ENCODE peak calls at places on chromosomes 3 and 15, in five cellular contexts. K, F, D, A and U are unnamed samples.
A peak's percentile ranks its signal among the peaks of the same experiment; 100 is the strongest.

GRCh38 chr15:67125589-67126502 is 60.4 kb downstream of the SMAD3 start:
- DNase-seq in K (no peak), F (peak; percentile 98), D (no peak), A (no peak), U (peak; percentile 100)

GRCh38 chr3:197426161-197426566 is 127.8 kb upstream of the DLG1 start:
- DNase-seq in K (no peak), F (peak; percentile 36), D (no peak), A (no peak), U (peak; percentile 22)

GRCh38 chr15:69012761-69013364 is 1.6 kb upstream of the NOX5 start:
- DNase-seq in K (no peak), F (no peak), D (no peak), A (no peak), U (no peak)

GRCh38 chr3:128727996-128728395 is 2.0 kb downstream of the RAB7A start:
- DNase-seq in K (no peak), F (no peak), D (no peak), A (no peak), U (peak; percentile 56)

GRCh38 chr15:32802296-32802936 is 84.6 kb downstream of the GREM1 start:
- DNase-seq in K (no peak), F (peak; percentile 91), D (no peak), A (no peak), U (peak; percentile 92)

GRCh38 chr3:100899440-100900091 is 93.7 kb downstream of the ABI3BP start:
- DNase-seq in K (no peak), F (peak; percentile 43), D (no peak), A (no peak), U (peak; percentile 31)

GRCh38 chr3:99313481-99313880 is 324.9 kb upstream of the COL8A1 start:
- DNase-seq in K (no peak), F (peak; percentile 76), D (no peak), A (no peak), U (peak; percentile 54)

GRCh38 chr15:49742381-49742780 is 121.5 kb downstream of the DTWD1 start:
- DNase-seq in K (no peak), F (no peak), D (no peak), A (no peak), U (no peak)

GRCh38 chr15:68316061-68316804 is 38.7 kb downstream of the FEM1B start:
- DNase-seq in K (peak; percentile 66), F (peak; percentile 28), D (peak; percentile 24), A (peak; percentile 61), U (no peak)

GRCh38 chr3:52866427-52866826 is 30.9 kb downstream of the STIMATE start:
- DNase-seq in K (no peak), F (no peak), D (no peak), A (no peak), U (no peak)

GRCh38 chr3:123021986-123022510 is 5.5 kb downstream of the SEMA5B start:
- DNase-seq in K (no peak), F (no peak), D (no peak), A (no peak), U (no peak)

GRCh38 chr15:57090460-57090859 is 172.0 kb downstream of the TCF12 start:
- DNase-seq in K (no peak), F (no peak), D (no peak), A (no peak), U (peak; percentile 20)

GRCh38 chr3:12040902-12041301 is 36.7 kb downstream of the SYN2 start:
- DNase-seq in K (no peak), F (no peak), D (no peak), A (no peak), U (no peak)

GRCh38 chr3:26368312-26368711 is 254.3 kb upstream of the LRRC3B start:
- DNase-seq in K (peak; percentile 84), F (no peak), D (no peak), A (no peak), U (no peak)

GRCh38 chr3:37905987-37906674 is 44.5 kb downstream of the CTDSPL start:
- DNase-seq in K (no peak), F (peak; percentile 59), D (peak; percentile 49), A (no peak), U (peak; percentile 74)

GRCh38 chr3:40920041-40920440 is 279.3 kb upstream of the CTNNB1 start:
- DNase-seq in K (peak; percentile 76), F (peak; percentile 9), D (no peak), A (no peak), U (peak; percentile 58)

GRCh38 chr3:51773529-51773928 is 5.5 kb downstream of the IQCF6 start:
- DNase-seq in K (peak; percentile 39), F (no peak), D (no peak), A (no peak), U (no peak)

GRCh38 chr3:158991146-158991705 is 189.4 kb downstream of the MFSD1 start:
- DNase-seq in K (peak; percentile 70), F (no peak), D (no peak), A (peak; percentile 65), U (no peak)

GRCh38 chr3:5238545-5238944 is 51.0 kb downstream of the EDEM1 start:
- DNase-seq in K (no peak), F (no peak), D (no peak), A (no peak), U (no peak)

GRCh38 chr3:61438253-61439115 is 122.9 kb upstream of the PTPRG start:
- DNase-seq in K (peak; percentile 14), F (no peak), D (no peak), A (no peak), U (no peak)

GRCh38 chr15:40093224-40093842 is 15.3 kb downstream of the BMF start:
- DNase-seq in K (peak; percentile 70), F (no peak), D (peak; percentile 61), A (peak; percentile 58), U (peak; percentile 31)

GRCh38 chr15:56205061-56205876 is 38.4 kb downstream of the RFX7 start:
- DNase-seq in K (no peak), F (peak; percentile 39), D (no peak), A (no peak), U (peak; percentile 36)

GRCh38 chr3:195221876-195222617 is 48.9 kb downstream of the XXYLT1 start:
- DNase-seq in K (no peak), F (no peak), D (no peak), A (peak; percentile 59), U (no peak)

GRCh38 chr3:173932624-173933023 is 535.1 kb downstream of the NLGN1 start:
- DNase-seq in K (peak; percentile 60), F (peak; percentile 28), D (no peak), A (no peak), U (peak; percentile 67)

DNA sequence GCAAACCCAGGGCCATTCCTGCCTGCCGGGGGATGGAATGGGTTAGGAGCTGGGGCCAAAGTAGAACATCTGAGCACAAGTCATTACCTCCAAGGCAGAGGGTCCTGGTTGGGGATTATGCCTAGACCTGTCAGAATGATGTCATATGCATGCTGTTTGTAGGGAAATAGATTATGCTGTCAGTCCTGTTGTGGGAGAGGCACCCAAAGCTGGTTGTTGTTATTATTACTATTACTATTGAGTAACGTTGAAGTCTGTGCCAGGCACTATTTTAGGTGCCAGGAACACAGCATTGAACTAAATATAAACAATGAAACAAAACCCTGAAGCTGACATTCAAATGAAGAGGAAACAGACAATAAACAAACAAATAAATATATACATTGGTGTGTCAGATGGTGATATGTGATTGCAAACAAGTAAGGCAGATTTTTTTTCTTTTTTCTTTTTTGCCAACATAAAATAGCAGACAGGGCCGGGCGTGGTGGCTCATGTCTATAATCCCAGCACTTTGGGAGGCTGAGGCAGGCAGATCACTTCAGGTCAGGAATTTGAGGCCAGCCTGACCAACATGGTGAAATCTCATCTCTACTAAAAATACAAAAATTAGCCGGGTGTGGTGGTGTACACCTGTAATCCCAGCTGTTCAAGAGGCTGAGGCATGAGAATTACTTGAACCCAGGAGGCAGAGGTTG is 2.0 kb downstream of the P4HTM start:
- DNase-seq in K (no peak), F (no peak), D (no peak), A (no peak), U (no peak)
- H3K4me3 ChIP-seq in K (no peak overlapping the region), F (peak overlapping the region; percentile 69), D (peak overlapping the region; percentile 84), A (peak overlapping the region; percentile 89), U (peak overlapping the region; percentile 69)

GRCh38 chr3:69353088-69353478 is 32.8 kb downstream of the FRMD4B start:
- DNase-seq in K (no peak), F (no peak), D (no peak), A (no peak), U (no peak)

GRCh38 chr3:69353492-69353891 is 32.4 kb downstream of the FRMD4B start:
- DNase-seq in K (no peak), F (peak; percentile 59), D (no peak), A (peak; percentile 77), U (no peak)

GRCh38 chr3:69354948-69355347 is 30.9 kb downstream of the FRMD4B start:
- DNase-seq in K (no peak), F (no peak), D (no peak), A (no peak), U (peak; percentile 37)

GRCh38 chr3:69357196-69357595 is 28.7 kb downstream of the FRMD4B start:
- DNase-seq in K (no peak), F (no peak), D (no peak), A (no peak), U (peak; percentile 5)

DNA sequence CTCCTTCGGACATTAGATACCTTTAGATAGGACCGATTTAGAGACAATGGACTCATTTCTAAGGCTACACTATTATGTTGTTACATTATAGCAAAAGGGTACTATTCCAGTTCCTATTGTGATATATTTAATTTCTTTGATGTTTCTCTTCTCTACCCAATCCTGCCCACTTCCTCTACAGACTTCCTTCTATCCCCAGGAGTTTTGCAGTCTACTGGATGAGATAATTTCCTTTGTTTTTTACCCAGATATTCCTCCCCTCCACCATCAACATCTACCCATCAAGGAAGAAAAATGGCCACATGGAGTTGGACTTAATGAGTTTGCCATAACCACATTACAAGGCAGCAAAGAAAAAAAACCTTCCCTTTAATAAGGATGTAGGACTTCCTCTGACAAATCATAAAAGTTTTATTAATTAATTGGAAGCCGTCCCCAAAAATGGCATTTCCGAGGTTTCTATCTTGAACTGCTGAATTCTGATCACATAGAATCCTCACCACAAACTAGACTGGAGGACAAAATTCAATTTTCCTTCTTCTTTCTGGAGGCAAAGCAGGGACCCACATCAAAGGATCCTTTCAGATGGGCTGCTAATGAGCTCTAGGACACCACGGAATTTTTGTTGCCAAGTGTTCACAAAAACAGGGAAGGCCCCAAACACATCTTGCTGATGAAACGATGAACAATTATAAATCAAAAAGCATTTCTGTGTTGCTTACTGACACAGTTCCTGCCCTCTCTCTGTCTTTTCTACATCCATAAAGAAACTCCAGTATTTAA is 33.4 kb downstream of the FRMD4B start:
- DNase-seq in K (no peak), F (no peak), D (no peak), A (no peak), U (no peak)
- H3K4me3 ChIP-seq in K (no peak overlapping the region), F (no peak overlapping the region), D (no peak overlapping the region), A (peak overlapping the region; percentile 41), U (no peak overlapping the region)

DNA sequence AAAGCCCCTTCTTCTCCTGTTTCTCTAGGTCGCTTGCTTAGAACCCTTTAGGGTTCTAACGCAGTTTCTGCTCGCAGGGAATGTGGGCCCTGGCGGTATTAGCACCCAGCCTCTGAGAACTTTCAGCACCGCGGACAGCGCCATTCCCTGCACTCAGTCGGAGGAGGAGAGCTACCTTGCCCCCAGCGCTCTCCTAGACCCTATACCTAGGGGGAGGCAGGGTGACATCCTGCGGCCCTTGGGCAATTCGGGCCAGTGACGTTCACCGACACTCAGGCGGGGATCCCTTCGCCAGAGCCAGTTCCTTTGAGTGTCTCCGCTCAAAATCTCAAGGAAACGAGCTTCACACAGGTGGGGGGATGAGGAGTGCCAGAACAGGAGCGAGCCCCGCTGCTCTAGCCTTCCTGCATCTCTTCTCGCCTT is 1.3 kb downstream of the SLC7A14 start:
- DNase-seq in K (peak; percentile 93), F (peak; percentile 75), D (peak; percentile 29), A (peak; percentile 82), U (peak; percentile 63)
- H3K4me3 ChIP-seq in K (no peak overlapping the region), F (no peak overlapping the region), D (no peak overlapping the region), A (no peak overlapping the region), U (no peak overlapping the region)

DNA sequence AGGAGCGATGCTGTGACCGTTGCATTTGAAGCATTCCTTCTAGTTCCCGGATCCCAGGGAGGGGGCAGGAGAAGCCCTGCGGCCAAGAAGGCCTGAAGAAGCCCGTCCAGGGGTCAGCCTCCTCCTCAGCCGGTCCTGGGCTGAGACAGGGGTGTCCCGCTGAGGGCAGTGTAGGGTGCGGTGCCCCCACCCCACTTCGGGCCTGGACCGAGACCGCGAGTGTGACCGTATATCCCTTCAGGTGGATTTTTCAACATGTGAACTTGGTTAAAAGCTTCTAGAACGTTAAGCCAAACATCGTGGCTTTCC is 2.8 kb downstream of the OCA2 start:
- DNase-seq in K (no peak), F (no peak), D (no peak), A (no peak), U (no peak)
- H3K4me3 ChIP-seq in K (peak overlapping the region; percentile 31), F (peak overlapping the region; percentile 51), D (peak overlapping the region; percentile 59), A (peak overlapping the region; percentile 50), U (peak overlapping the region; percentile 43)